ENCODE peak calls at places on chromosomes 5 and 9, in eight cellular contexts. Q, D, X, K, O, I, P and C are unnamed samples.
A peak's percentile ranks its signal among the peaks of the same experiment; 100 is the strongest.

GRCh38 chr5:107431998-107432397 is 238.7 kb downstream of the EFNA5 start:
- DNase-seq in Q (peak; percentile 66), D (no peak), X (peak; percentile 10), K (no peak), O (peak; percentile 65), I (no peak), P (peak; percentile 58), C (no peak)

GRCh38 chr5:119537704-119538103 is 85.4 kb downstream of the HSD17B4 start:
- DNase-seq in Q (peak; percentile 84), D (no peak), X (no peak), K (no peak), O (peak; percentile 78), I (no peak), P (no peak), C (no peak)

GRCh38 chr9:98989036-98990000 is 45.6 kb downstream of the COL15A1 start:
- DNase-seq in Q (peak; percentile 94), D (peak; percentile 18), X (peak; percentile 86), K (peak; percentile 87), O (peak; percentile 100), I (peak; percentile 88), P (peak; percentile 100), C (no peak)

GRCh38 chr5:119304439-119304838 is 51.4 kb upstream of the TNFAIP8 start:
- DNase-seq in Q (no peak), D (no peak), X (no peak), K (no peak), O (peak; percentile 45), I (no peak), P (peak; percentile 43), C (no peak)

GRCh38 chr5:61280766-61281427 is 51.2 kb upstream of the ZSWIM6 start:
- DNase-seq in Q (peak; percentile 40), D (no peak), X (no peak), K (peak; percentile 67), O (peak; percentile 33), I (no peak), P (no peak), C (no peak)

GRCh38 chr5:35138232-35138631 is 90.5 kb upstream of the AGXT2 start:
- DNase-seq in Q (peak; percentile 64), D (no peak), X (no peak), K (no peak), O (peak; percentile 32), I (no peak), P (peak; percentile 84), C (no peak)

GRCh38 chr5:102809033-102809432 is 53.9 kb downstream of the PAM start:
- DNase-seq in Q (no peak), D (no peak), X (no peak), K (no peak), O (peak; percentile 33), I (no peak), P (peak; percentile 62), C (no peak)

GRCh38 chr5:179870403-179870903 is 11.8 kb upstream of the MRNIP start:
- DNase-seq in Q (peak; percentile 46), D (peak; percentile 79), X (peak; percentile 56), K (peak; percentile 89), O (peak; percentile 11), I (peak; percentile 68), P (peak; percentile 39), C (peak; percentile 79)

GRCh38 chr5:73692981-73693380 is 67.0 kb downstream of the ARHGEF28 start:
- DNase-seq in Q (no peak), D (no peak), X (no peak), K (no peak), O (no peak), I (no peak), P (no peak), C (no peak)

GRCh38 chr9:76985581-76985980 is 33.9 kb upstream of the FOXB2 start:
- DNase-seq in Q (no peak), D (no peak), X (no peak), K (no peak), O (no peak), I (no peak), P (no peak), C (no peak)

GRCh38 chr9:119709431-119709830 is 340.2 kb upstream of the BRINP1 start:
- DNase-seq in Q (no peak), D (no peak), X (no peak), K (no peak), O (no peak), I (no peak), P (peak; percentile 1), C (no peak)

GRCh38 chr5:43679214-43679613 is 76.2 kb downstream of the NNT start:
- DNase-seq in Q (no peak), D (no peak), X (no peak), K (no peak), O (no peak), I (no peak), P (no peak), C (no peak)
- H3K27ac ChIP-seq in Q (no peak overlapping the region), D (no peak overlapping the region), X (no peak overlapping the region), K (no peak overlapping the region), O (no peak overlapping the region), I (no peak overlapping the region), P (no peak overlapping the region), C (no peak overlapping the region)

GRCh38 chr9:93266521-93267001 is 82.6 kb downstream of the WNK2 start:
- DNase-seq in Q (no peak), D (no peak), X (no peak), K (no peak), O (no peak), I (no peak), P (no peak), C (no peak)
- H3K4me1 ChIP-seq in Q (no peaks in the 10 kb centered on the region), D (no peaks in the 10 kb centered on the region), X (no peaks in the 10 kb centered on the region), K (no peaks in the 10 kb centered on the region), O (no peaks in the 10 kb centered on the region), I (peaks cover 17% of the 10 kb centered on the region), P (no peaks in the 10 kb centered on the region), C (no peaks in the 10 kb centered on the region)

GRCh38 chr5:113052041-113052795 is 75.6 kb downstream of the DCP2 start:
- DNase-seq in Q (no peak), D (no peak), X (no peak), K (no peak), O (no peak), I (no peak), P (peak; percentile 57), C (no peak)
- H3K27ac ChIP-seq in Q (peak overlapping the region; percentile 77), D (no peak overlapping the region), X (no peak overlapping the region), K (no peak overlapping the region), O (no peak overlapping the region), I (no peak overlapping the region), P (no peak overlapping the region), C (no peak overlapping the region)

DNA sequence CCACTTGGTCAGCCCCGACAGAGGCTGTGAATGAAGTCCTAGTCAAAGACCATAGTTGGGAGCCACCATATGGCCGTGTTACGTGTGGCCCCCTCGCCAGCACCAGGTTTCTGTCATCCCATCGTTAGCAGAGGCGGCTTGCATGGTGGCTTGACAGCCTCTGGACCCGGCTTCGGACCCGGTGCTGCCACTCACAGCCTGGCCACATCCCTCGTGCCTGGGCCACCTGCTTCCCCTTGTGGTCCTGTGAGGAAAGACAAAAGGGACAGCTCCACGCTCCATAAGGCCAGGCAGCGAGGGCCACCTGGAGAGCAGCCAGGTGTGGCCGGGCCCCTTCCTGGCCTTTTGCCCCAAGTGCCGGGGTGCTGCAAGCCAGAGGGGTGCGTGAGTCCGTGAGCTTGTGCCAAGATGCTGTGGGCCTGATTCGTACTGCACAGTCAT is 6.2 kb downstream of the NKD2 start:
- DNase-seq in Q (no peak), D (no peak), X (no peak), K (peak; percentile 44), O (no peak), I (no peak), P (no peak), C (no peak)
- H3K4me1 ChIP-seq in Q (no peaks in the 10 kb centered on the region), D (peaks cover 13% of the 10 kb centered on the region), X (peaks cover 10% of the 10 kb centered on the region), K (no peaks in the 10 kb centered on the region), O (no peaks in the 10 kb centered on the region), I (no peaks in the 10 kb centered on the region), P (no peaks in the 10 kb centered on the region), C (peaks cover 14% of the 10 kb centered on the region)

GRCh38 chr9:13131991-13132390 is 147.5 kb downstream of the MPDZ start:
- DNase-seq in Q (no peak), D (no peak), X (no peak), K (no peak), O (no peak), I (no peak), P (no peak), C (no peak)
- H3K27ac ChIP-seq in Q (no peak overlapping the region), D (no peak overlapping the region), X (no peak overlapping the region), K (no peak overlapping the region), O (no peak overlapping the region), I (no peak overlapping the region), P (no peak overlapping the region), C (no peak overlapping the region)

GRCh38 chr5:105145152-105145551 is 1582.6 kb upstream of the NUDT12 start:
- DNase-seq in Q (no peak), D (no peak), X (no peak), K (no peak), O (no peak), I (no peak), P (no peak), C (no peak)
- H3K4me1 ChIP-seq in Q (peaks cover 9% of the 10 kb centered on the region), D (no peaks in the 10 kb centered on the region), X (no peaks in the 10 kb centered on the region), K (no peaks in the 10 kb centered on the region), O (no peaks in the 10 kb centered on the region), I (no peaks in the 10 kb centered on the region), P (no peaks in the 10 kb centered on the region), C (no peaks in the 10 kb centered on the region)

GRCh38 chr9:105449081-105449480 is 1.2 kb downstream of the FSD1L start:
- DNase-seq in Q (no peak), D (no peak), X (no peak), K (no peak), O (peak; percentile 63), I (no peak), P (peak; percentile 63), C (no peak)
- H3K27ac ChIP-seq in Q (no peak overlapping the region), D (no peak overlapping the region), X (peak overlapping the region; percentile 87), K (no peak overlapping the region), O (peak overlapping the region; percentile 83), I (peak overlapping the region; percentile 93), P (peak overlapping the region; percentile 80), C (no peak overlapping the region)

GRCh38 chr5:111232311-111233049 is 8.3 kb downstream of the CAMK4 start:
- DNase-seq in Q (no peak), D (no peak), X (no peak), K (no peak), O (no peak), I (no peak), P (no peak), C (no peak)
- H3K4me1 ChIP-seq in Q (no peaks in the 10 kb centered on the region), D (no peaks in the 10 kb centered on the region), X (no peaks in the 10 kb centered on the region), K (no peaks in the 10 kb centered on the region), O (peaks cover 5% of the 10 kb centered on the region), I (no peaks in the 10 kb centered on the region), P (peaks cover 10% of the 10 kb centered on the region), C (no peaks in the 10 kb centered on the region)

GRCh38 chr9:120926397-120926928 is at the start of gene TRAF1:
- DNase-seq in Q (no peak), D (no peak), X (no peak), K (no peak), O (peak; percentile 24), I (no peak), P (no peak), C (no peak)
- H3K27ac ChIP-seq in Q (no peak within 1 kb of the TSS), D (no peak within 1 kb of the TSS), X (peak within 1 kb of the TSS; percentile 27), K (peak within 1 kb of the TSS; percentile 71), O (peak within 1 kb of the TSS; percentile 45), I (no peak within 1 kb of the TSS), P (no peak within 1 kb of the TSS), C (peak within 1 kb of the TSS; percentile 95)